ENCODE peak calls at places on chromosomes 16 and 17, in five cellular contexts. Z is hippocampal formation, T is EL, I is lung, V is astrocyte of the cerebellum. N is an unnamed sample.

GRCh38 chr16:31242197-31242596 is 17.6 kb upstream of the ITGAM start:
- DNase-seq in I (no peak), T (no peak), V (no peak), Z (no peak), N (no peak)

GRCh38 chr16:49564577-49565224 is 191.1 kb downstream of the C16orf78 start:
- DNase-seq in Z (no peak), V (peak; percentile 80), T (no peak), I (no peak), N (no peak)

GRCh38 chr17:74424658-74425057 is 7.2 kb upstream of the GPRC5C start:
- DNase-seq in T (no peak), V (no peak), Z (no peak), I (no peak), N (no peak)

GRCh38 chr17:42388381-42389134 is at the start of gene STAT3:
- DNase-seq in T (peak; percentile 100), V (peak; percentile 100), I (peak; percentile 100), Z (peak; percentile 100), N (peak; percentile 100)

GRCh38 chr16:73313950-73314349 is 266.0 kb upstream of the ZFHX3 start:
- DNase-seq in I (no peak), Z (no peak), V (no peak), T (no peak), N (no peak)

GRCh38 chr16:1082266-1082951 is 9.9 kb downstream of the SSTR5 start:
- DNase-seq in Z (no peak), I (no peak), V (no peak), T (peak; percentile 60), N (peak; percentile 14)

GRCh38 chr17:62876664-62877411 is 68.7 kb upstream of the MARCHF10 start:
- DNase-seq in T (peak; percentile 32), I (no peak), Z (no peak), V (peak; percentile 20), N (no peak)

GRCh38 chr16:3131755-3132377 is 3.0 kb upstream of the ZNF213 start:
- DNase-seq in I (no peak), Z (no peak), T (peak; percentile 38), V (no peak), N (peak; percentile 71)

GRCh38 chr16:69741951-69742904 is 12.5 kb downstream of the NOB1 start:
- DNase-seq in V (no peak), T (peak; percentile 61), Z (no peak), I (peak; percentile 67), N (peak; percentile 32)

GRCh38 chr17:34581446-34582184 is 2.2 kb downstream of the TMEM132E start:
- DNase-seq in V (no peak), T (no peak), I (no peak), Z (no peak), N (no peak)

GRCh38 chr17:73015722-73016276 is 76.7 kb downstream of the SLC39A11 start:
- DNase-seq in Z (no peak), I (no peak), T (no peak), V (no peak), N (no peak)

GRCh38 chr16:66894948-66895696 is 14.8 kb downstream of the PDP2 start:
- DNase-seq in Z (peak; percentile 50), V (peak; percentile 62), T (peak; percentile 75), I (peak; percentile 72), N (peak; percentile 85)

GRCh38 chr17:50507871-50508572 is at the start of gene MYCBPAP:
- DNase-seq in T (peak; percentile 72), Z (peak; percentile 62), I (peak; percentile 66), V (peak; percentile 47), N (no peak)

GRCh38 chr17:49553676-49554335 is 21.9 kb upstream of the NXPH3 start:
- DNase-seq in Z (no peak), T (no peak), V (no peak), I (no peak), N (no peak)

GRCh38 chr17:36850794-36851193 is 86.5 kb upstream of the LHX1 start:
- DNase-seq in Z (no peak), I (no peak), T (peak; percentile 93), V (peak; percentile 8), N (peak; percentile 68)

GRCh38 chr17:82345151-82345976 is 11.8 kb upstream of the SECTM1 start:
- DNase-seq in V (no peak), I (no peak), T (no peak), Z (no peak), N (no peak)

GRCh38 chr17:28773736-28774135 is 29.9 kb downstream of the TRAF4 start:
- DNase-seq in I (no peak), Z (no peak), V (no peak), T (no peak), N (no peak)

GRCh38 chr17:42392664-42393415 is 4.6 kb upstream of the STAT3 start:
- DNase-seq in I (no peak), Z (no peak), V (no peak), T (no peak), N (no peak)

GRCh38 chr17:49315551-49315951 is 46.5 kb downstream of the ZNF652 start:
- DNase-seq in V (peak; percentile 77), Z (peak; percentile 68), I (peak; percentile 73), T (peak; percentile 91), N (peak; percentile 92)

GRCh38 chr16:72372646-72373045 is 200.7 kb upstream of the PMFBP1 start:
- DNase-seq in Z (no peak), T (no peak), I (no peak), V (no peak), N (no peak)